ENCODE peak calls at places on chromosomes 2 and 18, in seven cellular contexts. One of them, this sample, is unnamed.

GRCh38 chr2:73074110-73075069 is 2.9 kb upstream of the SFXN5 start:
- DNase-seq in amniotic epithelial cell: no peak
- DNase-seq in small intestine: no peak
- DNase-seq in nephron progenitor cell: no peak
- DNase-seq in osteocyte: no peak
- DNase-seq in tibial nerve: no peak
- DNase-seq in GM04504: no peak
- DNase-seq in this sample: no peak

GRCh38 chr2:1585635-1586034 is 158.7 kb downstream of the PXDN start:
- DNase-seq in tibial nerve: no peak
- DNase-seq in GM04504: no peak
- DNase-seq in osteocyte: no peak
- DNase-seq in amniotic epithelial cell: no peak
- DNase-seq in nephron progenitor cell: no peak
- DNase-seq in small intestine: no peak
- DNase-seq in this sample: no peak

GRCh38 chr2:88603146-88603545 is 24.1 kb downstream of the EIF2AK3 start:
- DNase-seq in small intestine: no peak
- DNase-seq in amniotic epithelial cell: peak
- DNase-seq in GM04504: no peak
- DNase-seq in osteocyte: no peak
- DNase-seq in tibial nerve: no peak
- DNase-seq in nephron progenitor cell: no peak
- DNase-seq in this sample: no peak

GRCh38 chr2:171390941-171391516 is 42.8 kb downstream of the METTL8 start:
- DNase-seq in GM04504: peak
- DNase-seq in nephron progenitor cell: no peak
- DNase-seq in amniotic epithelial cell: peak
- DNase-seq in small intestine: no peak
- DNase-seq in tibial nerve: no peak
- DNase-seq in osteocyte: no peak
- DNase-seq in this sample: peak

GRCh38 chr2:178886006-178886405 is 78.8 kb upstream of the TTN start:
- DNase-seq in nephron progenitor cell: no peak
- DNase-seq in small intestine: no peak
- DNase-seq in GM04504: no peak
- DNase-seq in amniotic epithelial cell: no peak
- DNase-seq in osteocyte: no peak
- DNase-seq in tibial nerve: no peak
- DNase-seq in this sample: no peak

GRCh38 chr2:43209204-43209717 is 17.1 kb downstream of the ZFP36L2 start:
- DNase-seq in amniotic epithelial cell: no peak
- DNase-seq in nephron progenitor cell: no peak
- DNase-seq in small intestine: peak
- DNase-seq in GM04504: no peak
- DNase-seq in tibial nerve: no peak
- DNase-seq in osteocyte: no peak
- DNase-seq in this sample: no peak

GRCh38 chr2:239142806-239143205 is 258.0 kb downstream of the HDAC4 start:
- DNase-seq in amniotic epithelial cell: no peak
- DNase-seq in osteocyte: no peak
- DNase-seq in tibial nerve: no peak
- DNase-seq in GM04504: no peak
- DNase-seq in nephron progenitor cell: no peak
- DNase-seq in small intestine: no peak
- DNase-seq in this sample: no peak

GRCh38 chr2:109487237-109487869 is 126.4 kb downstream of the SEPTIN10 start:
- DNase-seq in small intestine: no peak
- DNase-seq in GM04504: no peak
- DNase-seq in nephron progenitor cell: no peak
- DNase-seq in osteocyte: no peak
- DNase-seq in tibial nerve: no peak
- DNase-seq in amniotic epithelial cell: peak
- DNase-seq in this sample: no peak

GRCh38 chr2:62382757-62383156 is 123.2 kb downstream of the TMEM17 start:
- DNase-seq in GM04504: no peak
- DNase-seq in small intestine: no peak
- DNase-seq in amniotic epithelial cell: peak
- DNase-seq in osteocyte: no peak
- DNase-seq in nephron progenitor cell: no peak
- DNase-seq in tibial nerve: no peak
- DNase-seq in this sample: no peak

GRCh38 chr2:23592061-23592685 is 207.2 kb downstream of the KLHL29 start:
- DNase-seq in GM04504: no peak
- DNase-seq in amniotic epithelial cell: no peak
- DNase-seq in tibial nerve: no peak
- DNase-seq in small intestine: no peak
- DNase-seq in nephron progenitor cell: no peak
- DNase-seq in osteocyte: no peak
- DNase-seq in this sample: no peak

GRCh38 chr2:48852938-48853337 is 97.4 kb upstream of the LHCGR start:
- DNase-seq in tibial nerve: no peak
- DNase-seq in small intestine: no peak
- DNase-seq in osteocyte: no peak
- DNase-seq in GM04504: no peak
- DNase-seq in amniotic epithelial cell: peak
- DNase-seq in nephron progenitor cell: no peak
- DNase-seq in this sample: no peak

GRCh38 chr2:227455200-227455599 is 16.8 kb upstream of the AGFG1 start:
- DNase-seq in small intestine: no peak
- DNase-seq in GM04504: no peak
- DNase-seq in osteocyte: no peak
- DNase-seq in amniotic epithelial cell: no peak
- DNase-seq in nephron progenitor cell: no peak
- DNase-seq in tibial nerve: no peak
- DNase-seq in this sample: no peak

GRCh38 chr2:145411493-145411892 is 891.6 kb upstream of the ZEB2 start:
- DNase-seq in small intestine: no peak
- DNase-seq in nephron progenitor cell: no peak
- DNase-seq in amniotic epithelial cell: no peak
- DNase-seq in tibial nerve: no peak
- DNase-seq in GM04504: no peak
- DNase-seq in osteocyte: no peak
- DNase-seq in this sample: peak

GRCh38 chr2:88753833-88754584 is 62.5 kb downstream of the RPIA start:
- DNase-seq in amniotic epithelial cell: no peak
- DNase-seq in tibial nerve: no peak
- DNase-seq in GM04504: no peak
- DNase-seq in osteocyte: no peak
- DNase-seq in small intestine: no peak
- DNase-seq in nephron progenitor cell: no peak
- DNase-seq in this sample: no peak

GRCh38 chr2:85601771-85602475 is 575 bp downstream of the TMEM150A start:
- DNase-seq in nephron progenitor cell: peak
- DNase-seq in GM04504: peak
- DNase-seq in osteocyte: peak
- DNase-seq in amniotic epithelial cell: peak
- DNase-seq in tibial nerve: peak
- DNase-seq in small intestine: peak
- DNase-seq in this sample: no peak

GRCh38 chr2:239259603-239260298 is 141.1 kb downstream of the HDAC4 start:
- DNase-seq in amniotic epithelial cell: peak
- DNase-seq in GM04504: no peak
- DNase-seq in nephron progenitor cell: no peak
- DNase-seq in tibial nerve: no peak
- DNase-seq in small intestine: no peak
- DNase-seq in osteocyte: no peak
- DNase-seq in this sample: no peak

GRCh38 chr2:12534646-12535263 is 182.0 kb upstream of the TRIB2 start:
- DNase-seq in amniotic epithelial cell: peak
- DNase-seq in tibial nerve: no peak
- DNase-seq in GM04504: peak
- DNase-seq in osteocyte: no peak
- DNase-seq in small intestine: no peak
- DNase-seq in nephron progenitor cell: no peak
- DNase-seq in this sample: no peak

GRCh38 chr2:15031745-15032240 is 399.3 kb downstream of the LRATD1 start:
- DNase-seq in nephron progenitor cell: no peak
- DNase-seq in GM04504: no peak
- DNase-seq in small intestine: no peak
- DNase-seq in osteocyte: no peak
- DNase-seq in amniotic epithelial cell: no peak
- DNase-seq in tibial nerve: no peak
- DNase-seq in this sample: no peak

GRCh38 chr18:76566987-76567386 is 71.9 kb upstream of the ZNF516 start:
- DNase-seq in osteocyte: no peak
- DNase-seq in tibial nerve: no peak
- DNase-seq in nephron progenitor cell: no peak
- DNase-seq in GM04504: no peak
- DNase-seq in amniotic epithelial cell: no peak
- DNase-seq in small intestine: no peak
- DNase-seq in this sample: no peak